ENCODE peak calls at places on chromosomes 5 and 9, in eight cellular contexts. V, Q, J, G, M, R, F and Y are unnamed samples.

GRCh38 chr5:37626266-37626665 is 213.6 kb downstream of the GDNF start:
- DNase-seq in G (no peak), R (no peak), J (no peak), M (no peak), Q (no peak), F (no peak), V (no peak), Y (no peak)

GRCh38 chr5:172713809-172714490 is 57.0 kb downstream of the DUSP1 start:
- DNase-seq in J (no peak), M (no peak), V (no peak), R (no peak), F (no peak), G (no peak), Q (no peak), Y (no peak)

GRCh38 chr5:151685749-151686672 is 704 bp downstream of the SPARC start:
- DNase-seq in V (peak), Q (no peak), J (no peak), R (no peak), F (no peak), M (no peak), G (no peak), Y (no peak)

GRCh38 chr9:86512929-86513328 is 158.7 kb upstream of the TUT7 start:
- DNase-seq in Q (no peak), J (no peak), G (no peak), V (no peak), R (no peak), M (no peak), F (no peak), Y (no peak)

GRCh38 chr5:173507171-173507570 is 109.3 kb downstream of the BOD1 start:
- DNase-seq in F (no peak), J (no peak), G (no peak), R (no peak), Q (no peak), V (no peak), M (no peak), Y (no peak)

GRCh38 chr9:92140074-92140753 is 25.0 kb upstream of the SPTLC1 start:
- DNase-seq in V (peak), G (peak), Q (no peak), J (peak), R (peak), F (peak), M (peak), Y (peak)

GRCh38 chr5:72607381-72607780 is 100.2 kb upstream of the ZNF366 start:
- DNase-seq in F (no peak), Q (no peak), G (no peak), J (no peak), R (no peak), M (no peak), V (no peak), Y (no peak)

GRCh38 chr5:42483472-42484154 is 60.4 kb downstream of the GHR start:
- DNase-seq in V (no peak), Q (no peak), G (no peak), J (no peak), F (no peak), R (no peak), M (no peak), Y (no peak)

GRCh38 chr9:35114921-35115341 is 731 bp downstream of the ATOSB start:
- DNase-seq in V (peak), Q (no peak), G (peak), R (no peak), F (peak), M (no peak), J (peak), Y (peak)

GRCh38 chr5:143527808-143528207 is 124.3 kb upstream of the NR3C1 start:
- DNase-seq in G (no peak), R (no peak), J (no peak), Q (no peak), M (no peak), F (no peak), V (peak), Y (no peak)

GRCh38 chr9:98176391-98177259 is 15.8 kb downstream of the CORO2A start:
- DNase-seq in G (no peak), R (no peak), J (no peak), F (no peak), Q (no peak), M (no peak), V (no peak), Y (peak)

GRCh38 chr5:147860641-147861025 is 17.9 kb upstream of the SCGB3A2 start:
- DNase-seq in G (no peak), V (no peak), J (no peak), R (no peak), M (no peak), F (no peak), Q (no peak), Y (no peak)

GRCh38 chr9:7226007-7226670 is 468.4 kb downstream of the KDM4C start:
- DNase-seq in G (no peak), Q (no peak), V (no peak), M (no peak), R (no peak), F (no peak), J (no peak), Y (no peak)

GRCh38 chr5:163757344-163757743 is 251.9 kb downstream of the MAT2B start:
- DNase-seq in J (no peak), G (no peak), M (no peak), R (no peak), V (no peak), Q (no peak), F (no peak), Y (no peak)

GRCh38 chr9:135971106-135971766 is 10.1 kb upstream of the UBAC1 start:
- DNase-seq in V (peak), M (no peak), Q (no peak), J (no peak), G (no peak), F (no peak), R (no peak), Y (no peak)

GRCh38 chr9:105842023-105842644 is 147.8 kb downstream of the TMEM38B start:
- DNase-seq in F (no peak), V (peak), G (peak), Q (no peak), J (peak), M (peak), R (peak), Y (no peak)

GRCh38 chr5:124514966-124515365 is 231.5 kb downstream of the ZNF608 start:
- DNase-seq in Q (no peak), V (no peak), R (no peak), G (no peak), M (no peak), J (no peak), F (no peak), Y (no peak)

GRCh38 chr5:72955143-72955767 is 586 bp upstream of the FCHO2 start:
- DNase-seq in J (peak), V (no peak), R (no peak), Q (no peak), G (no peak), F (peak), M (peak), Y (no peak)

GRCh38 chr5:122183098-122183794 is 53.9 kb downstream of the ZNF474 start:
- DNase-seq in F (peak), V (peak), R (peak), M (no peak), G (no peak), J (peak), Q (no peak), Y (peak)

GRCh38 chr9:95250462-95251058 is 66.9 kb downstream of the FANCC start:
- DNase-seq in M (no peak), G (no peak), F (no peak), V (no peak), Q (no peak), R (peak), J (no peak), Y (no peak)

GRCh38 chr5:39172593-39172992 is 46.8 kb downstream of the FYB1 start:
- DNase-seq in R (no peak), F (no peak), G (no peak), J (no peak), V (no peak), M (no peak), Q (no peak), Y (no peak)

GRCh38 chr9:128025756-128026155 is 41.4 kb downstream of the NAIF1 start:
- DNase-seq in R (no peak), G (peak), J (no peak), V (no peak), Q (no peak), M (no peak), F (no peak), Y (no peak)

GRCh38 chr9:27763831-27764230 is 190.6 kb upstream of the C9orf72 start:
- DNase-seq in R (no peak), F (no peak), Q (no peak), G (no peak), J (no peak), V (no peak), M (no peak), Y (no peak)

GRCh38 chr9:125785187-125785840 is 38.1 kb downstream of the PBX3 start:
- DNase-seq in Q (no peak), J (no peak), V (no peak), M (no peak), G (peak), R (no peak), F (no peak), Y (no peak)

GRCh38 chr5:173542159-173542558 is 74.3 kb downstream of the BOD1 start:
- DNase-seq in R (no peak), Q (no peak), J (no peak), G (no peak), F (no peak), V (no peak), M (no peak), Y (no peak)

GRCh38 chr5:10194083-10194482 is 55.6 kb downstream of the ATPSCKMT start:
- DNase-seq in J (no peak), Q (no peak), M (no peak), V (no peak), R (no peak), G (no peak), F (no peak), Y (no peak)

GRCh38 chr5:175672976-175673648 is 15.2 kb downstream of the HRH2 start:
- DNase-seq in M (no peak), J (no peak), R (no peak), F (no peak), V (no peak), Q (no peak), G (no peak), Y (no peak)

GRCh38 chr9:90895786-90896185 is 94.2 kb downstream of the SYK start:
- DNase-seq in J (no peak), R (no peak), V (no peak), M (no peak), Q (no peak), F (no peak), G (no peak), Y (no peak)